ENCODE peak calls at places on chromosome 5, in four cellular contexts. I, R, C and P are unnamed samples.
A peak's percentile ranks its signal among the peaks of the same experiment; 100 is the strongest.

GRCh38 chr5:74040065-74040551 is 414.1 kb downstream of the ARHGEF28 start:
- DNase-seq in R (no peak), I (peak; percentile 86), C (no peak), P (no peak)

GRCh38 chr5:55935371-55935770 is 59.4 kb downstream of the IL6ST start:
- DNase-seq in I (no peak), C (no peak), R (no peak), P (no peak)

GRCh38 chr5:149227168-149227826 is 44.4 kb upstream of the AFAP1L1 start:
- DNase-seq in I (no peak), C (no peak), R (no peak), P (no peak)

GRCh38 chr5:132224721-132225120 is 2.9 kb downstream of the P4HA2 start:
- DNase-seq in R (no peak), C (no peak), I (no peak), P (no peak)

GRCh38 chr5:30099634-30100033 is 1093.9 kb upstream of the CDH6 start:
- DNase-seq in C (no peak), I (no peak), R (peak; percentile 56), P (no peak)

GRCh38 chr5:173733831-173734491 is 117.5 kb upstream of the BOD1 start:
- DNase-seq in C (no peak), I (no peak), R (no peak), P (no peak)

GRCh38 chr5:174145821-174146220 is 100.3 kb downstream of the NSG2 start:
- DNase-seq in I (no peak), C (peak; percentile 83), R (no peak), P (peak; percentile 60)

GRCh38 chr5:132020568-132021339 is 9.3 kb upstream of the ACSL6 start:
- DNase-seq in C (no peak), I (no peak), R (no peak), P (no peak)

GRCh38 chr5:151150484-151151262 is 6.9 kb downstream of the ANXA6 start:
- DNase-seq in C (peak; percentile 37), I (peak; percentile 64), R (no peak), P (no peak)

GRCh38 chr5:72633041-72633445 is 125.8 kb upstream of the ZNF366 start:
- DNase-seq in I (no peak), R (no peak), C (no peak), P (no peak)

GRCh38 chr5:123512631-123513461 is 869 bp downstream of the CSNK1G3 start:
- DNase-seq in C (peak; percentile 24), R (peak; percentile 11), I (no peak), P (peak; percentile 35)

GRCh38 chr5:79535477-79536192 is 21.7 kb upstream of the HOMER1 start:
- DNase-seq in R (no peak), I (no peak), C (no peak), P (no peak)

GRCh38 chr5:159184236-159184635 is 25.1 kb downstream of the RNF145 start:
- DNase-seq in C (no peak), I (no peak), R (no peak), P (no peak)

GRCh38 chr5:177133119-177133844 is at the start of gene NSD1:
- DNase-seq in C (peak; percentile 91), I (peak; percentile 53), R (peak; percentile 85), P (peak; percentile 93)

GRCh38 chr5:78594946-78595921 is 53.3 kb downstream of the LHFPL2 start:
- DNase-seq in I (no peak), R (peak; percentile 67), C (no peak), P (no peak)

GRCh38 chr5:126511961-126512360 is 83.1 kb downstream of the ALDH7A1 start:
- DNase-seq in I (no peak), C (no peak), R (no peak), P (no peak)

GRCh38 chr5:1235838-1236237 is 10.7 kb downstream of the SLC6A18 start:
- DNase-seq in R (no peak), I (no peak), C (no peak), P (no peak)

GRCh38 chr5:43038523-43038989 is 1.6 kb downstream of the ANXA2R start:
- DNase-seq in R (no peak), C (no peak), I (no peak), P (no peak)

GRCh38 chr5:91329273-91329672 is 53.8 kb downstream of the ARRDC3 start:
- DNase-seq in I (no peak), C (no peak), R (no peak), P (no peak)

GRCh38 chr5:131230406-131230805 is 33.4 kb upstream of the CDC42SE2 start:
- DNase-seq in I (no peak), C (no peak), R (no peak), P (no peak)

GRCh38 chr5:180120221-180121101 is 48.9 kb upstream of the RNF130 start:
- DNase-seq in I (no peak), C (no peak), R (no peak), P (no peak)

GRCh38 chr5:38465045-38465444 is 91.4 kb downstream of the LIFR start:
- DNase-seq in I (peak; percentile 83), R (peak; percentile 16), C (no peak), P (no peak)

GRCh38 chr5:171336486-171337206 is 27.6 kb downstream of the TLX3 start:
- DNase-seq in I (peak; percentile 75), C (peak; percentile 37), R (peak; percentile 52), P (peak; percentile 51)

GRCh38 chr5:101929628-101930027 is 366.5 kb downstream of the SLCO4C1 start:
- DNase-seq in R (no peak), I (no peak), C (no peak), P (no peak)

GRCh38 chr5:66406761-66407289 is 189.4 kb upstream of the MAST4 start:
- DNase-seq in C (no peak), R (no peak), I (peak; percentile 91), P (no peak)

GRCh38 chr5:135955525-135955924 is 742 bp upstream of the LECT2 start:
- DNase-seq in C (no peak), R (no peak), I (no peak), P (no peak)

GRCh38 chr5:110096419-110096818 is 406.7 kb downstream of the MAN2A1 start:
- DNase-seq in R (no peak), C (no peak), I (no peak), P (no peak)

GRCh38 chr5:1005362-1005851 is 3.2 kb upstream of the NKD2 start:
- DNase-seq in I (no peak), R (no peak), C (no peak), P (peak; percentile 19)

GRCh38 chr5:177314376-177315342 is 3.0 kb upstream of the MXD3 start:
- DNase-seq in C (no peak), R (no peak), I (no peak), P (no peak)

GRCh38 chr5:1540831-1541661 is 17.3 kb upstream of the LPCAT1 start:
- DNase-seq in R (no peak), C (no peak), I (no peak), P (no peak)

GRCh38 chr5:140497897-140498296 is 49.6 kb upstream of the EIF4EBP3 start:
- DNase-seq in C (no peak), R (no peak), I (no peak), P (no peak)